ENCODE peak calls at places on chromosomes 12 and 14, in six cellular contexts. A, C, R, W, X and Q are unnamed samples. For H3K4me1, the result is how much of the 10 kb centered on the place peaks cover.

GRCh38 chr14:35250319-35250718 is 41.9 kb upstream of the PSMA6 start:
- DNase-seq in A (no peak), X (no peak), R (no peak), W (no peak), C (no peak), Q (no peak)

GRCh38 chr12:46407360-46407759 is 34.8 kb upstream of the SLC38A2 start:
- DNase-seq in A (no peak), R (no peak), X (no peak), W (no peak), C (no peak), Q (no peak)

GRCh38 chr12:64318605-64319004 is 72.0 kb downstream of the C12orf56 start:
- DNase-seq in R (no peak), X (no peak), C (peak), W (no peak), A (peak), Q (no peak)

GRCh38 chr14:71232506-71232905 is 325.2 kb downstream of the PCNX1 start:
- DNase-seq in A (no peak), R (no peak), X (no peak), C (no peak), W (no peak), Q (no peak)

GRCh38 chr14:105473033-105473676 is 1.5 kb upstream of the CRIP2 start:
- DNase-seq in X (no peak), R (no peak), A (no peak), C (no peak), W (no peak), Q (no peak)

GRCh38 chr12:128867466-128867865 is 14.2 kb downstream of the GLT1D1 start:
- DNase-seq in X (no peak), A (no peak), W (no peak), R (no peak), C (no peak), Q (no peak)

GRCh38 chr12:108039794-108040193 is 89.3 kb upstream of the WSCD2 start:
- DNase-seq in W (no peak), A (no peak), C (no peak), X (no peak), R (no peak), Q (no peak)

GRCh38 chr12:121216102-121216501 is 6.2 kb downstream of the P2RX4 start:
- DNase-seq in X (no peak), A (no peak), R (no peak), C (no peak), W (no peak), Q (no peak)

GRCh38 chr12:93825926-93826599 is 148.9 kb downstream of the CRADD start:
- DNase-seq in A (no peak), W (no peak), R (no peak), C (peak), X (no peak), Q (no peak)

GRCh38 chr12:124437621-124438414 is 129.6 kb downstream of the NCOR2 start:
- DNase-seq in R (no peak), C (no peak), X (no peak), A (no peak), W (no peak), Q (no peak)

GRCh38 chr14:98692832-98693231 is 579.2 kb downstream of the BCL11B start:
- DNase-seq in C (no peak), A (no peak), X (no peak), W (no peak), R (no peak), Q (no peak)

GRCh38 chr14:99972748-99973466 is 92.3 kb upstream of the EVL start:
- DNase-seq in R (no peak), W (no peak), A (no peak), C (peak), X (no peak), Q (no peak)

GRCh38 chr14:99969673-99970322 is 95.4 kb upstream of the EVL start:
- DNase-seq in W (no peak), A (no peak), X (no peak), R (no peak), C (no peak), Q (no peak)

GRCh38 chr14:99968931-99969330 is 96.3 kb upstream of the EVL start:
- DNase-seq in C (peak), R (no peak), W (no peak), X (no peak), A (no peak), Q (no peak)

GRCh38 chr14:99971929-99972747 is 93.1 kb upstream of the EVL start:
- DNase-seq in X (no peak), W (peak), A (no peak), R (no peak), C (peak), Q (no peak)

GRCh38 chr14:99971087-99971928 is 93.9 kb upstream of the EVL start:
- DNase-seq in A (peak), C (peak), R (peak), W (peak), X (peak), Q (peak)
- H3K4me3 ChIP-seq in A (peak), C (peak), R (peak), W (peak), X (peak), Q (peak)

DNA sequence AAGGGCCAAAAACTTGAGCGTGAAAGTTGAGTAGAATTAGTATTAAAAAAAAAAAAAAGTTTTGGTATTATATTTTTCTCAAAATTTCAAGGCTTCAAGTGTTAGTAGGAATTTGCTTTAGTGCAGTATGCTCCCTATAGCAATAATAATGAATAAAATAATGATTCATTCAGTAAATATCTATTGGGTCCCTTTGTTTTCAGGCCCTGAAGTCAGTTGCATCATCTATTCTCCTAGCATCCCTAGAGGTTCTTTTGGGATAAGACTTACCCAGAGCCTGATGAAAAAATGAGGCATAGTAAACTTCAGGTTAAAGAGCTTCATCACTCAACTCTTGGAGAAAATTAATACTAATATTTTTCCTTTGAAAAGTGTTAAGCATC is 1.1 kb downstream of the KMT5A start:
- DNase-seq in W (no peak), A (peak), R (no peak), C (peak), X (no peak), Q (no peak)
- TF ChIP-seq CTCF in W (no peak), A (no peak), R (no peak), C (no peak), X (no peak), Q (no peak)

DNA sequence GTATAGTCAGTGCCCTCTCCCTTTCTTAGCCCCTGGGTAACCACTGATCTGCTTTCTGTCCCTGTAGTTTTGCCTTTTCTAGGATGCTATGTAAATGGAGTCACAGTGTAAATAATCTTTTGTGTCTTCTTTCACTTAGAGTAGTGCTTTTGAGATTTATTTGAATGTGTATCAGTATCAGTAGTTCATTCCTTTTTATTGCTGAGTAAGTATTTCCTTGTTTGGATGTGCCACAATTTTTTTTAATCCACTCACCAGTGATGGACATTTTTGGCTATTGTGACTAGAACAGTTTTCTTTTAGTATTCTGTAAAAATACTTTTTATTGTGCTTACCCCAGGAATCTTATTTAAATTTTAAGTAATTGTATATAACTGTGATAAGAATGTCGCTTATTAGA is 3.4 kb downstream of the MARK3 start:
- DNase-seq in W (no peak), R (no peak), A (no peak), X (no peak), C (no peak), Q (no peak)
- H3K4me1 ChIP-seq in W (half or more), R (under half), A (under half), X (under half), C (under half), Q (half or more)

GRCh38 chr14:37171678-37172023 is 755 bp downstream of the SLC25A21 start:
- DNase-seq in R (no peak), W (no peak), A (no peak), C (no peak), X (no peak), Q (no peak)
- H3K4me3 ChIP-seq in R (peak), W (peak), A (peak), C (peak), X (no peak), Q (peak)